ENCODE peak calls at places on chromosomes 16 and 17, in four cellular contexts. R is head of caudate nucleus; N is effector CD4-positive, alpha-beta T cell; M is EL. Q is an unnamed sample.

GRCh38 chr16:11377156-11377555 is 31.9 kb downstream of the RMI2 start:
- DNase-seq in R (no peak), M (no peak), N (no peak), Q (no peak)

GRCh38 chr17:29292071-29292991 is 1.6 kb downstream of the NUFIP2 start:
- DNase-seq in R (peak), N (peak), M (peak), Q (no peak)

GRCh38 chr17:65078441-65079160 is 22.1 kb upstream of the GNA13 start:
- DNase-seq in R (no peak), N (no peak), M (peak), Q (no peak)

GRCh38 chr16:28096974-28097373 is 33.5 kb upstream of the GSG1L start:
- DNase-seq in N (no peak), M (no peak), R (no peak), Q (no peak)

GRCh38 chr17:59234631-59235030 is 14.3 kb downstream of the GDPD1 start:
- DNase-seq in N (no peak), M (no peak), R (no peak), Q (no peak)

GRCh38 chr17:10036511-10037061 is 131.5 kb upstream of the RCVRN start:
- DNase-seq in R (peak), N (no peak), M (no peak), Q (no peak)

GRCh38 chr17:15893333-15894024 is 51.5 kb upstream of the ADORA2B start:
- DNase-seq in R (no peak), N (no peak), M (no peak), Q (no peak)

GRCh38 chr17:32627233-32628008 is 140.6 kb downstream of the CDK5R1 start:
- DNase-seq in N (no peak), M (peak), R (peak), Q (no peak)

GRCh38 chr16:30068750-30069574 is 3.4 kb downstream of the ALDOA start:
- DNase-seq in M (no peak), N (peak), R (no peak), Q (no peak)

GRCh38 chr17:63587770-63588169 is 12.9 kb upstream of the TACO1 start:
- DNase-seq in R (no peak), N (no peak), M (no peak), Q (no peak)

GRCh38 chr17:32936894-32937500 is 9.0 kb downstream of the TMEM98 start:
- DNase-seq in M (peak), R (peak), N (peak), Q (peak)

GRCh38 chr16:56269824-56270684 is 78.8 kb downstream of the GNAO1 start:
- DNase-seq in R (peak), N (no peak), M (peak), Q (no peak)

GRCh38 chr16:14405611-14406537 is 224.2 kb downstream of the PARN start:
- DNase-seq in M (peak), N (no peak), R (no peak), Q (no peak)

GRCh38 chr17:78748730-78749317 is 33.2 kb downstream of the CYTH1 start:
- DNase-seq in N (peak), R (no peak), M (peak), Q (no peak)

GRCh38 chr17:53655591-53655990 is 167.1 kb upstream of the KIF2B start:
- DNase-seq in R (no peak), N (no peak), M (peak), Q (no peak)